ENCODE peak calls at places on chromosome 13, in nine cellular contexts. Y, S, A, D, L, T, R, C and W are unnamed samples.
A peak's percentile ranks its signal among the peaks of the same experiment; 100 is the strongest.

GRCh38 chr13:30713133-30713532 is 22.2 kb upstream of the ALOX5AP start:
- DNase-seq in Y (no peak), S (no peak), A (no peak), D (peak; percentile 80), L (no peak), T (no peak), R (no peak), C (no peak), W (no peak)

GRCh38 chr13:67148219-67148583 is 81.9 kb downstream of the PCDH9 start:
- DNase-seq in Y (no peak), S (no peak), A (no peak), D (no peak), L (no peak), T (no peak), R (no peak), C (peak; percentile 2), W (no peak)

GRCh38 chr13:66977156-66977555 is 253.0 kb downstream of the PCDH9 start:
- DNase-seq in Y (no peak), S (no peak), A (no peak), D (no peak), L (no peak), T (no peak), R (no peak), C (no peak), W (no peak)

GRCh38 chr13:27712421-27712820 is 79.9 kb upstream of the GSX1 start:
- DNase-seq in Y (peak; percentile 1), S (no peak), A (peak; percentile 10), D (no peak), L (no peak), T (no peak), R (no peak), C (no peak), W (no peak)

GRCh38 chr13:25281937-25282332 is 5.4 kb downstream of the MTMR6 start:
- DNase-seq in Y (no peak), S (no peak), A (no peak), D (no peak), L (no peak), T (no peak), R (no peak), C (no peak), W (no peak)

GRCh38 chr13:98853791-98854191 is 101.3 kb upstream of the SLC15A1 start:
- DNase-seq in Y (no peak), S (peak; percentile 45), A (no peak), D (no peak), L (no peak), T (peak; percentile 57), R (peak; percentile 80), C (peak; percentile 39), W (no peak)

GRCh38 chr13:28744091-28744536 is 25.3 kb upstream of the SLC46A3 start:
- DNase-seq in Y (no peak), S (no peak), A (no peak), D (no peak), L (no peak), T (no peak), R (no peak), C (peak; percentile 27), W (no peak)

GRCh38 chr13:49279885-49280284 is 32.2 kb downstream of the CDADC1 start:
- DNase-seq in Y (no peak), S (no peak), A (no peak), D (no peak), L (no peak), T (no peak), R (no peak), C (no peak), W (no peak)

GRCh38 chr13:47484564-47484963 is 516.5 kb downstream of the SUCLA2 start:
- DNase-seq in Y (no peak), S (no peak), A (no peak), D (no peak), L (no peak), T (peak; percentile 67), R (no peak), C (peak; percentile 26), W (no peak)

GRCh38 chr13:112435973-112436372 is 59.8 kb downstream of the SPACA7 start:
- DNase-seq in Y (no peak), S (no peak), A (no peak), D (no peak), L (no peak), T (no peak), R (no peak), C (no peak), W (no peak)

GRCh38 chr13:26200811-26201210 is 21.3 kb downstream of the RNF6 start:
- DNase-seq in Y (no peak), S (no peak), A (no peak), D (no peak), L (no peak), T (no peak), R (no peak), C (no peak), W (no peak)

GRCh38 chr13:101170306-101170705 is 246.0 kb downstream of the NALCN start:
- DNase-seq in Y (no peak), S (no peak), A (no peak), D (no peak), L (no peak), T (no peak), R (no peak), C (no peak), W (no peak)